ENCODE peak calls at places on chromosomes 1 and 21, in seven cellular contexts. C, O, W, P, Y, V and H are unnamed samples.

GRCh38 chr1:30668026-30668425 is 55.4 kb downstream of the MATN1 start:
- DNase-seq in Y (no peak), P (no peak), C (no peak), W (no peak), V (no peak), O (no peak), H (no peak)

GRCh38 chr1:234617986-234618725 is 8.2 kb upstream of the IRF2BP2 start:
- DNase-seq in Y (no peak), W (peak), V (no peak), O (no peak), C (no peak), P (no peak), H (no peak)

GRCh38 chr1:32773764-32774463 is 43.2 kb downstream of the YARS1 start:
- DNase-seq in C (no peak), V (no peak), W (no peak), O (no peak), P (peak), Y (no peak), H (no peak)

GRCh38 chr21:28410264-28410663 is 582.4 kb downstream of the LTN1 start:
- DNase-seq in V (peak), O (no peak), Y (no peak), C (no peak), P (no peak), W (no peak), H (no peak)

GRCh38 chr21:41564871-41565281 is 56.9 kb upstream of the TMPRSS2 start:
- DNase-seq in W (peak), Y (no peak), P (no peak), C (no peak), O (no peak), V (no peak), H (no peak)

GRCh38 chr1:111045033-111045722 is 81.5 kb upstream of the LRIF1 start:
- DNase-seq in O (no peak), C (no peak), W (peak), V (no peak), P (no peak), Y (no peak), H (peak)

GRCh38 chr1:25896266-25896665 is 10.0 kb downstream of the STMN1 start:
- DNase-seq in V (no peak), O (no peak), P (no peak), Y (no peak), W (no peak), C (no peak), H (no peak)

GRCh38 chr1:65267291-65268087 is 41.9 kb upstream of the DNAJC6 start:
- DNase-seq in O (peak), P (no peak), C (no peak), Y (no peak), W (no peak), V (peak), H (no peak)

GRCh38 chr1:3423245-3423829 is 31.1 kb upstream of the ARHGEF16 start:
- DNase-seq in O (peak), C (no peak), V (no peak), P (no peak), W (peak), Y (no peak), H (no peak)

GRCh38 chr1:221072214-221072613 is 193.0 kb downstream of the HLX start:
- DNase-seq in V (no peak), P (no peak), O (no peak), W (no peak), Y (no peak), C (no peak), H (no peak)

GRCh38 chr21:33670076-33670475 is 27.8 kb downstream of the ITSN1 start:
- DNase-seq in C (no peak), O (no peak), Y (no peak), V (no peak), P (no peak), W (no peak), H (no peak)

GRCh38 chr1:16906873-16907272 is 11.1 kb downstream of the RNU1-2 start:
- DNase-seq in C (no peak), V (no peak), Y (no peak), P (no peak), O (no peak), W (no peak), H (no peak)
- TF ChIP-seq JUND in C (no peak), V (no peak), Y (no peak), P (no peak), O (no peak), W (no peak), H (no peak)

DNA sequence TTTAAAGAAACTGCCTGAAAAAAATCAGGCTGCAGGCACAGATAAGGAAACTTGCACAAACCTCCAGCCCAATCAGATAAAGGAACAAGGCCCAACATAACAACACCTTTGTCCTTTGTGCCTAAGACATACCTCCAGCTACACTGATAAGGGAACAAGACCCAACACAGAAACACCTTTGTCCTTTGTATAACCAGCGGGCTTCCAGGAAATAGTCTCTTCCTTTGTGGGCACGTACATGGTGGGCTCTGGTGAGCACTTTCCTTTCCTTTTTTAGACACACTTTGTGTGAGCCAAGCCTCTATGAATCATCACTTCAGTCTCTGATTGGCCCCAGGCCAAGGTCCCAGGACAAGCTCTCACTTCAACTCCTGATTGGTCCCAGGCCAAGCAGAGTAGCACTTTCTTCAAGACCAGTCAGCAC is 23.6 kb downstream of the ZNF670 start:
- DNase-seq in W (peak), Y (no peak), O (no peak), V (no peak), P (no peak), C (no peak), H (no peak)
- TF ChIP-seq JUND in W (no peak), Y (no peak), O (peak), V (no peak), P (no peak), C (no peak), H (no peak)

DNA sequence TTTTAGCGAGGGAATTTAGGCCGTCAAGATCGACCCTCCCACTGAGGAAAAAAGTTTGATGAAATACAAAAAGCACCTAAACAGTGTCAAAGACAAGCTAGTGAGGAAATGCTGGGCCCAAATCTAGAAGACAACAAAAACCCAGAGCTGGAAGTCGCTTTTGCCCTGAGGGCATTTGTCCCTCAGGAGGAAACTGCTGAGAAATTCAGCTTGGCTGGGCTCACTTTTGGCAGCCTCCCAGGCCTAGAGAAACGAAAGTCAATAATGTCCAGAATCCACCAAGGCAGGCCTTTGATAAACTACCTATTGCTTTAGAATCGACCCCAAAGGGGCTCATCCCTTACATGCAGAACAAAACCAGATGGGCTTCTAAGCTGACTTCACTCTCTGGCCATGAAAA is 38.9 kb downstream of the SYT2 start:
- DNase-seq in O (no peak), C (no peak), P (no peak), V (no peak), W (no peak), Y (no peak), H (peak)
- TF ChIP-seq JUND in O (no peak), C (no peak), P (no peak), V (no peak), W (no peak), Y (no peak), H (no peak)

GRCh38 chr1:92619466-92620189 is 132.9 kb upstream of the GFI1 start:
- DNase-seq in O (no peak), Y (no peak), P (no peak), V (no peak), C (no peak), W (no peak), H (no peak)

DNA sequence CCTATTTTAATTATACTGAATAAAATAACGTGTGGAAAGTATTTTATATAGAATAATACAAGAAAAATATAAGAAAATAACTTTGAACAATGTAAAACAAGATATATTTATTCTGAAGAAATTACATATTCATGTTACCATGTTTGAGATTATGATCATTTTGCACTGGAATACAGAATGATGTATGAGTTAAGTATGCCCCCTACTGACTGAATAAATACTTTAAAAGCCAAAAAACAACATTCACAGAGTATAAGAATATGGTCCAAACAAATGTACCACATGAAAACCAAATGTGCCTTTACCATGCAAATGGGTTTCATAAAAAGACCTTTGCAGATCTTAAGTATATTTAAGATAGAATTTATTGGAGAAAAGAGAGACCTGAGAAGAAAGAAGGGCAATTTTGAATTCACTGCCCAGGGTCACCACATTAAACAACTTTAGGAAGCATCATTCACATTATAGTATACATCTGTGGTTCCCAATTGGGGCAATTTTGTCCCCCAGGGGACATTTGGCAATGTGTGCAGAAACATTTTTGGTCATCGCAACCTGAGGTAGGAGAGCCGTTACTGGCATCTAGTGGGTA is 136.6 kb upstream of the GFI1 start:
- DNase-seq in W (peak), O (no peak), P (no peak), C (peak), V (peak), Y (no peak), H (no peak)
- TF ChIP-seq JUND in W (no peak), O (no peak), P (no peak), C (no peak), V (no peak), Y (no peak), H (no peak)

DNA sequence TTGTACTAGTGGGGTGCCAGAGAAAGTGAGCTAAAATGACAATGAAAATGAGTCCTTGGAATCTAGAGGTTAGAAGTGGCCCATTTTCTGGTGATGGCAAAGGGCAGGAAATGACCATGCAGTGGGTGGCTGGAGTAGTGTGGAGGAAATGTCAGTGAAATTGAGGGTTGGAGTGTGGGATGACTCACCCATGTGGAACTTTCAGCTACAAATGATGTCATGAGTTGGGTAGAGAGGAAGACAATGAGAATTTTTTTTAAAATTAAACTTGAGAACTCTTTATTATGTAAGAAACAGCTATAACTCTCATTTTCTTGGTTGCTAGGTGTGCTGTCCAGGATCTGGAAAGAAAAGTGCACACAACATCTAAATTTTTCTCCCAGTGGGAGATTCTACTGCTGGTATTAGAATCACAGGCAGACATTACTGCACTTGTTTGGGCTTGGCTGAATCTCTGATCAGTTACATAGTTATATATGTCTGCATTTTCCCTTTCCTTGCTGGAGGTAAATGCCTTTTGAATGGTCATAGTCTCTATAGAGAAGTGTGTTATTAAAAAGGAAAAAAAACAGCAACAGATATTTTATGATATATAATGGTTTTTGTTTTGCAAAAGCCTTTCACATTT is 56.8 kb upstream of the GNG12 start:
- DNase-seq in O (peak), C (peak), Y (no peak), V (no peak), W (no peak), P (no peak), H (no peak)
- TF ChIP-seq JUND in O (peak), C (peak), Y (no peak), V (peak), W (no peak), P (peak), H (no peak)

DNA sequence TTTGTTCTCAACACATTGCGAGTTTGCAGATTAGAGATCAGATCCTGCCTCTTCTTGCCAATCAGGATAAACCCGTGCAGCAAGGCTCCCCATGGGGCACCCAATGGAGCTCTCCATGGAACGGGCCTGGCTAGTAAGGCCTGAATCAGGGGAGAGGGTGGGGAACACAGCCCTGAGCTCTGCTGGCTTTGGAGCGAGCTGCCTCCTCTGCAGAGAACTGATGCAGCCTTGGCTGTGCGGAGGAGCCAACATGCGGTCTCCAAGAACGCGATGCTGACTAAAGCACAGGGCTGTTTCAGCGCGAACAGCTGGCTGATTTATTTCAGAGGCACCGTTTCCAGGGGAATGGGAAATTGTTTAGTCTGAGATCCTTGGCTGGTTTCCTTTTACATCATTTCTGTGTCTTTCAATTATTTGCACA is 139.7 kb downstream of the TSEN15 start:
- DNase-seq in O (no peak), Y (no peak), C (no peak), P (no peak), V (no peak), W (no peak), H (no peak)
- TF ChIP-seq JUND in O (no peak), Y (no peak), C (no peak), P (no peak), V (no peak), W (no peak), H (no peak)

GRCh38 chr1:68111804-68112436 is 61.5 kb upstream of the DIRAS3 start:
- DNase-seq in W (no peak), O (no peak), P (peak), V (peak), Y (no peak), C (peak), H (peak)
- TF ChIP-seq JUND in W (no peak), O (no peak), P (no peak), V (no peak), Y (no peak), C (no peak), H (no peak)

DNA sequence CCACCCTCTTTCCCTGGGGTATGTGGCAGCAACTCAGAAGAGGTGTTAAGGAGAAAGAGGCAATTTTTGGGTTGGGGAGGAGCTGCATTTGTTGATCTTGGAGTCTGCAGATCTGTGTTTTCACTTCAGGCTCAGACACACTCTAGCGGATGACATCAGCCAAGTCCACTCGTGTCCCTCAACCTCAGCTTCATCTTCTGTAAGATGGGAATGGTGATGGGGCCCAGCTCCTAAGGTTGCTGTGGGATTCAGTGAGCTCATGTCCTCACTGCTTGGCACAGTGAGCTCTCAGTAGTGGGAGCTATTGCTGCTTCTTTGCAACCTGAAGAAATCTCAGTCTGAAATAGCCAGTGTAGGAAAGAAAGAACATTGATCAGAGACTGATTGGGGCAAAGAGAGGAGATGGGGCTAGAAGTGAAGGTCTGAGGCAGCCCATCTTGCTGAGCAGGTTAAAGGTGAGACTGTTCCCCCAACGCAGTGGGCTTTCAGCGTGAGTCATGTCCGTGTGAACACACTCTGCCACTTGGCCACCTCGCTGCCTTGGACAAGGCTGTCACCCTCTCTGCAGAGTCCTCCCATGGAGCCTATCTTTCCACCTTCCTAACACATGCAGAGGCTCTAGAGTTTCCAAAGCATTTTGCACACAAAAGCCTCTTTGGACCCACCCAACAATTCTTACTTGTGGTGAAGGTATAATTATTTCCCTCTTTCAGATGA is 56.0 kb upstream of the CITED4 start:
- DNase-seq in P (no peak), C (no peak), Y (no peak), W (no peak), V (no peak), O (no peak), H (peak)
- TF ChIP-seq JUND in P (no peak), C (no peak), Y (no peak), W (no peak), V (no peak), O (no peak), H (no peak)

DNA sequence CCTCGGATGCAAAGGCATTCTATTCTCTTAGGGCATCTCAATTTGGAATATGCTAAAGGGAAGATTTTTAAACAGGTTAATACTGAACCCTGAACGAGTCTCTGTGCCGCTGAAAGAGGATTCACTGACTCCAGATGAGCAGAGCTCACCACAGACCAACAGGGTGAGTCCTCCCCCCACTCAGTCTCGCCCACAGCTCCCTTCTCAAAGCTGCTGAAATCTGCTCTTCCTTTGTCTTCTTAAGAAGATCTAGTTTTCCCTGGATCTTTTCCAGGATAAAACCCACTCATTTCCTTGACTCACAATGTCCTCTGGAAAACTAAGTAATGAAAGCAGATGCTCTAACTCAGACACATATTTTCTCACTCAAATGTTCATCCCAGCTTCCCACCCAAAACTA is 447.0 kb upstream of the PKN2 start:
- DNase-seq in O (no peak), W (no peak), V (no peak), C (no peak), P (no peak), Y (no peak), H (no peak)
- TF ChIP-seq JUND in O (no peak), W (no peak), V (no peak), C (no peak), P (no peak), Y (no peak), H (no peak)

GRCh38 chr21:26845750-26846035 is 484 bp upstream of the ADAMTS1 start:
- DNase-seq in P (no peak), O (no peak), W (no peak), V (no peak), Y (no peak), C (no peak), H (no peak)

GRCh38 chr21:26847951-26848350 is 2.7 kb upstream of the ADAMTS1 start:
- DNase-seq in C (no peak), O (no peak), W (no peak), P (no peak), V (no peak), Y (no peak), H (no peak)

GRCh38 chr21:26844258-26845065 is 747 bp downstream of the ADAMTS1 start:
- DNase-seq in V (peak), O (no peak), C (no peak), P (peak), W (no peak), Y (no peak), H (no peak)

GRCh38 chr21:26845066-26845749 is at the start of gene ADAMTS1:
- DNase-seq in O (no peak), W (peak), C (no peak), P (peak), Y (no peak), V (peak), H (no peak)

DNA sequence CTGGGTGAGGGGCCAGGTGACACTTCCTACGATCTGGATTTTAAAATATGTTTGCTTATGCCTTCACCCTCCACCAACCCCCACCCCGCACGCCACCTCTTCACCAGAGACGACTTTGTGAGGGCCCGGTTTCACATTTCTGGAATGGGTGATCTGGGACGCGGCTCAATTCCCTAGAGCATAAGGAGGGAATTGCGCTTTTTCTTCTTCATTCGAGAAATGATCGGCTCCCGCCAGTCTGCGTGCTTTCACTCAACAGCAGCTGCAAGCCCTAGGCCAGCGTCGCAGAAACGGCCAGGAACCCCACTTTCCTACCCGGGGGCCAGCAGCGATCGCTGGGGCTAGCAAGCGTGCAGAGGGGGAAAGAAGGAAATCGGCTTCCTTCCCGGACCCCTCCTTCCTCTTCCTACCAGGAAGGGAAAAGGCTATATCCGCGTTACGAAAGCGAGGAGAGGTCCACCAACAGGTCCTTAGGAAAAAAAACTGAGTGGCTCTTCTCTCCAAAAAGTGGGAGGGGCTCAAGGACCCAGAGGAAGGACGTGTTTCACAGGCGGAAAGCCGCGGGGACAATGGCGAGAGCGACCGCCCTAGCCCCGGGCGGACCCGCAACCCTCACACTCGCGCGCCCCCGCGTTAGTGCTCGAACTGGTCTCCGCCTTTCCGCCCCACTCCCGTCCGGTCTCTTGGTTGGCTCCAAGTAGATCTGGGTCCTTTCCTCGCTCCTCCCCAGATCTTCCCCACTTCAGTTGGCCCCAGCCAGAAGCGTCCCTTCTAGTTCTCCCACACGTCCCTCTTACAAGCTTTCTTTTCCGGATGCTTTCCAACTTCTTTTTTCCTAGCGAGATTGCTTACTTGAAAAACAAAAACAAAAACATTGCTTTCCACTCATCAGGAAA is 1.1 kb upstream of the ADAMTS1 start:
- DNase-seq in C (no peak), P (peak), W (no peak), V (peak), Y (no peak), O (no peak), H (no peak)
- TF ChIP-seq JUND in C (no peak), P (no peak), W (no peak), V (no peak), Y (no peak), O (no peak), H (no peak)